ENCODE peak calls at places on chromosomes 6 and 20, in seven cellular contexts. One of them, this sample, is unnamed.

GRCh38 chr6:74068945-74069570 is 373.1 kb downstream of the CD109 start:
- DNase-seq in AG04450: peak
- DNase-seq in GM23338: no peak
- DNase-seq in fibroblast of lung: peak
- DNase-seq in lower lobe of right lung: no peak
- DNase-seq in lung: no peak
- DNase-seq in pancreas: peak
- DNase-seq in this sample: no peak

GRCh38 chr20:10633708-10634107 is 40.1 kb downstream of the JAG1 start:
- DNase-seq in GM23338: no peak
- DNase-seq in AG04450: no peak
- DNase-seq in pancreas: no peak
- DNase-seq in fibroblast of lung: no peak
- DNase-seq in lower lobe of right lung: no peak
- DNase-seq in lung: no peak
- DNase-seq in this sample: no peak

GRCh38 chr20:1375515-1375914 is 17.3 kb downstream of the FKBP1A start:
- DNase-seq in AG04450: peak
- DNase-seq in fibroblast of lung: peak
- DNase-seq in GM23338: no peak
- DNase-seq in lower lobe of right lung: no peak
- DNase-seq in lung: no peak
- DNase-seq in pancreas: no peak
- DNase-seq in this sample: no peak

GRCh38 chr20:62696999-62697398 is 11.6 kb upstream of the NTSR1 start:
- DNase-seq in lung: no peak
- DNase-seq in AG04450: no peak
- DNase-seq in GM23338: no peak
- DNase-seq in pancreas: no peak
- DNase-seq in lower lobe of right lung: no peak
- DNase-seq in fibroblast of lung: no peak
- DNase-seq in this sample: no peak

GRCh38 chr20:19828233-19828632 is 70.2 kb downstream of the RIN2 start:
- DNase-seq in AG04450: no peak
- DNase-seq in fibroblast of lung: peak
- DNase-seq in GM23338: no peak
- DNase-seq in pancreas: no peak
- DNase-seq in lung: no peak
- DNase-seq in lower lobe of right lung: no peak
- DNase-seq in this sample: no peak

GRCh38 chr6:112683926-112684325 is 336.8 kb downstream of the RFPL4B start:
- DNase-seq in pancreas: no peak
- DNase-seq in GM23338: no peak
- DNase-seq in AG04450: peak
- DNase-seq in lower lobe of right lung: no peak
- DNase-seq in lung: no peak
- DNase-seq in fibroblast of lung: peak
- DNase-seq in this sample: no peak

GRCh38 chr6:43969158-43969981 is 157.9 kb downstream of the MRPL14 start:
- DNase-seq in pancreas: no peak
- DNase-seq in AG04450: no peak
- DNase-seq in fibroblast of lung: no peak
- DNase-seq in lung: no peak
- DNase-seq in GM23338: no peak
- DNase-seq in lower lobe of right lung: no peak
- DNase-seq in this sample: no peak

GRCh38 chr20:577167-577791 is 32.8 kb downstream of the TCF15 start:
- DNase-seq in fibroblast of lung: no peak
- DNase-seq in AG04450: no peak
- DNase-seq in lung: no peak
- DNase-seq in lower lobe of right lung: no peak
- DNase-seq in pancreas: no peak
- DNase-seq in GM23338: peak
- DNase-seq in this sample: no peak

GRCh38 chr6:133108377-133108776 is 132.8 kb upstream of the EYA4 start:
- DNase-seq in pancreas: no peak
- DNase-seq in fibroblast of lung: no peak
- DNase-seq in lung: no peak
- DNase-seq in GM23338: no peak
- DNase-seq in lower lobe of right lung: no peak
- DNase-seq in AG04450: no peak
- DNase-seq in this sample: no peak

GRCh38 chr6:88134575-88134974 is 31.6 kb downstream of the CNR1 start:
- DNase-seq in GM23338: no peak
- DNase-seq in fibroblast of lung: no peak
- DNase-seq in lower lobe of right lung: no peak
- DNase-seq in AG04450: no peak
- DNase-seq in pancreas: no peak
- DNase-seq in lung: no peak
- DNase-seq in this sample: no peak

GRCh38 chr6:90859612-90860011 is 272.7 kb upstream of the MAP3K7 start:
- DNase-seq in GM23338: peak
- DNase-seq in fibroblast of lung: no peak
- DNase-seq in lung: no peak
- DNase-seq in AG04450: no peak
- DNase-seq in pancreas: no peak
- DNase-seq in lower lobe of right lung: no peak
- DNase-seq in this sample: no peak

GRCh38 chr6:293185-294174 is 1.2 kb downstream of the DUSP22 start:
- DNase-seq in GM23338: peak
- DNase-seq in pancreas: no peak
- DNase-seq in AG04450: no peak
- DNase-seq in lower lobe of right lung: no peak
- DNase-seq in fibroblast of lung: peak
- DNase-seq in lung: peak
- DNase-seq in this sample: no peak

GRCh38 chr6:294656-295565 is 2.6 kb downstream of the DUSP22 start:
- DNase-seq in lower lobe of right lung: no peak
- DNase-seq in AG04450: no peak
- DNase-seq in fibroblast of lung: no peak
- DNase-seq in GM23338: no peak
- DNase-seq in pancreas: no peak
- DNase-seq in lung: no peak
- DNase-seq in this sample: no peak

GRCh38 chr6:291148-291696 is 1.1 kb upstream of the DUSP22 start:
- DNase-seq in lung: peak
- DNase-seq in lower lobe of right lung: no peak
- DNase-seq in fibroblast of lung: no peak
- DNase-seq in pancreas: no peak
- DNase-seq in AG04450: no peak
- DNase-seq in GM23338: no peak
- DNase-seq in this sample: no peak

GRCh38 chr6:291697-292505 is at the start of gene DUSP22:
- DNase-seq in lower lobe of right lung: peak
- DNase-seq in lung: peak
- DNase-seq in AG04450: peak
- DNase-seq in fibroblast of lung: peak
- DNase-seq in pancreas: peak
- DNase-seq in GM23338: peak
- DNase-seq in this sample: peak

GRCh38 chr6:292506-293184 is 358 bp downstream of the DUSP22 start:
- DNase-seq in pancreas: peak
- DNase-seq in lower lobe of right lung: peak
- DNase-seq in fibroblast of lung: peak
- DNase-seq in AG04450: no peak
- DNase-seq in lung: peak
- DNase-seq in GM23338: peak
- DNase-seq in this sample: peak
- TF ChIP-seq CTCF in pancreas: no peak
- TF ChIP-seq CTCF in lower lobe of right lung: no peak
- TF ChIP-seq CTCF in fibroblast of lung: no peak
- TF ChIP-seq CTCF in AG04450: no peak
- TF ChIP-seq CTCF in lung: no peak
- TF ChIP-seq CTCF in GM23338: no peak
- TF ChIP-seq CTCF in this sample: no peak

GRCh38 chr20:46893877-46894578 is 615 bp upstream of the EYA2 start:
- DNase-seq in AG04450: no peak
- DNase-seq in lung: no peak
- DNase-seq in pancreas: no peak
- DNase-seq in fibroblast of lung: no peak
- DNase-seq in lower lobe of right lung: no peak
- DNase-seq in GM23338: no peak
- DNase-seq in this sample: no peak
- H3K27ac ChIP-seq in AG04450: no peak
- H3K27ac ChIP-seq in lung: no peak
- H3K27ac ChIP-seq in pancreas: no peak
- H3K27ac ChIP-seq in fibroblast of lung: no peak
- H3K27ac ChIP-seq in lower lobe of right lung: no peak
- H3K27ac ChIP-seq in GM23338: no peak
- H3K27ac ChIP-seq in this sample: no peak

GRCh38 chr6:125981566-125982185 is 4.7 kb upstream of the TRMT11 start:
- DNase-seq in lung: no peak
- DNase-seq in AG04450: no peak
- DNase-seq in GM23338: no peak
- DNase-seq in fibroblast of lung: no peak
- DNase-seq in lower lobe of right lung: no peak
- DNase-seq in pancreas: no peak
- DNase-seq in this sample: no peak
- TF ChIP-seq CTCF in lung: no peak
- TF ChIP-seq CTCF in AG04450: no peak
- TF ChIP-seq CTCF in GM23338: no peak
- TF ChIP-seq CTCF in fibroblast of lung: no peak
- TF ChIP-seq CTCF in lower lobe of right lung: no peak
- TF ChIP-seq CTCF in pancreas: no peak
- TF ChIP-seq CTCF in this sample: no peak

GRCh38 chr20:44112456-44112855 is 74.5 kb downstream of the JPH2 start:
- DNase-seq in AG04450: no peak
- DNase-seq in lower lobe of right lung: no peak
- DNase-seq in fibroblast of lung: no peak
- DNase-seq in lung: no peak
- DNase-seq in pancreas: no peak
- DNase-seq in GM23338: no peak
- DNase-seq in this sample: no peak
- H3K27ac ChIP-seq in AG04450: no peak
- H3K27ac ChIP-seq in lower lobe of right lung: no peak
- H3K27ac ChIP-seq in fibroblast of lung: no peak
- H3K27ac ChIP-seq in lung: no peak
- H3K27ac ChIP-seq in pancreas: no peak
- H3K27ac ChIP-seq in GM23338: no peak
- H3K27ac ChIP-seq in this sample: no peak

DNA sequence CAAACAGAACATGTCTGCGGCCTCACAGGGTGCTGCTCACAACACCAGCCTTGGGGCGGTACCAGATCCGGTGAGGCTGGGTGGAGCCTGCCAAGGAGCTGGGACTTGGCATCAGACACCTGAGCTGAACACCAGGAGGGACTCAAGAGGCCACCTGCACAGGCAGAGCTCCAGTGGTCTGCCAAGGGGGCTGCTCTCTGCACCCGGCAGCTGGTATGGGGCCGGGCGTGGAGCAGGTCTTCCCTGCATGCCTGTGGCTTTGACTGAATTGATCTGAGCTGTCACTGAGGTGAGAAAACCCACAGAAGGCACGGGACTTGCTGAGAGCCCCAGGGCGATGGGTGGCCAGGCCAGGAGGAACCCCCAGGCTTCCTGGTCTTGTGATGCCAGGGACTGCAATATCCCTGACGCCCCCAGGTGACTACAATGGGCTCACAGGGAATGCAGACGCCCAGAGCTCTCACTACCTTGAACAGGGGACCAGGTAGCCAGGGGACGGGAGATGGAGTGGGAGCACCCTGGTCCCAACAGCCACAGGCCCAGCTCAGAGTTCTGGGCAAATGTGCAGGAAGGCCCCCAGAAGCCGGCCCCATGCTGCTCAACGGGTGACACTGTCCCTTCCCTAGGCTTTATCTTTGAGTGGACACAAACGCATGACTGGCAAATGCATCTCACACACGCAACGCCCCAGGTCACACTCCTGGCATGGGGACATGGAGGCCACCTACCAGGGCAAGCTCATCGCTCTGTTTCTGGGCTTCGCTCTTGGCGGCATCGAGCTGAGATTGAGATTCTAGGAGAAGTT is 48.2 kb downstream of the DSTN start:
- DNase-seq in pancreas: peak
- DNase-seq in AG04450: no peak
- DNase-seq in lung: no peak
- DNase-seq in GM23338: no peak
- DNase-seq in lower lobe of right lung: peak
- DNase-seq in fibroblast of lung: no peak
- DNase-seq in this sample: no peak
- TF ChIP-seq CTCF in pancreas: no peak
- TF ChIP-seq CTCF in AG04450: no peak
- TF ChIP-seq CTCF in lung: no peak
- TF ChIP-seq CTCF in GM23338: no peak
- TF ChIP-seq CTCF in lower lobe of right lung: peak
- TF ChIP-seq CTCF in fibroblast of lung: no peak
- TF ChIP-seq CTCF in this sample: peak